ENCODE peak calls at places on chromosomes 2 and 18, in nine cellular contexts. One of them, this sample, is unnamed.

GRCh38 chr2:162212366-162212765 is 30.9 kb downstream of the FAP start:
- DNase-seq in H54: no peak
- DNase-seq in iPS DF 6.9: no peak
- DNase-seq in EH: peak; percentile 36
- DNase-seq in B cell: no peak
- DNase-seq in sciatic nerve: no peak
- DNase-seq in HFFc6: no peak
- DNase-seq in SW480: no peak
- DNase-seq in activated T-helper 9 cell treated with anti-CD3 and anti-CD28 coated beads, Interleukin-2, amount 50 U/mL, for 16 hours: no peak
- DNase-seq in this sample: no peak

GRCh38 chr2:241066893-241067341 is 35.2 kb downstream of the MTERF4 start:
- DNase-seq in H54: peak; percentile 51
- DNase-seq in iPS DF 6.9: no peak
- DNase-seq in EH: peak; percentile 14
- DNase-seq in B cell: no peak
- DNase-seq in sciatic nerve: no peak
- DNase-seq in HFFc6: no peak
- DNase-seq in SW480: no peak
- DNase-seq in activated T-helper 9 cell treated with anti-CD3 and anti-CD28 coated beads, Interleukin-2, amount 50 U/mL, for 16 hours: no peak
- DNase-seq in this sample: peak; percentile 91

GRCh38 chr2:7083580-7084509 is 166.6 kb downstream of the RNF144A start:
- DNase-seq in H54: no peak
- DNase-seq in iPS DF 6.9: peak; percentile 57
- DNase-seq in EH: peak; percentile 46
- DNase-seq in B cell: peak; percentile 19
- DNase-seq in sciatic nerve: no peak
- DNase-seq in HFFc6: peak; percentile 4
- DNase-seq in SW480: peak; percentile 45
- DNase-seq in activated T-helper 9 cell treated with anti-CD3 and anti-CD28 coated beads, Interleukin-2, amount 50 U/mL, for 16 hours: no peak
- DNase-seq in this sample: no peak

GRCh38 chr18:62324917-62325805 is at the start of gene TNFRSF11A:
- DNase-seq in H54: peak; percentile 57
- DNase-seq in iPS DF 6.9: no peak
- DNase-seq in EH: no peak
- DNase-seq in B cell: peak; percentile 79
- DNase-seq in sciatic nerve: no peak
- DNase-seq in HFFc6: no peak
- DNase-seq in SW480: peak; percentile 2
- DNase-seq in activated T-helper 9 cell treated with anti-CD3 and anti-CD28 coated beads, Interleukin-2, amount 50 U/mL, for 16 hours: peak; percentile 52
- DNase-seq in this sample: no peak

GRCh38 chr18:73235491-73235890 is 367.7 kb upstream of the NETO1 start:
- DNase-seq in H54: no peak
- DNase-seq in iPS DF 6.9: no peak
- DNase-seq in EH: peak; percentile 86
- DNase-seq in B cell: no peak
- DNase-seq in sciatic nerve: no peak
- DNase-seq in HFFc6: peak; percentile 96
- DNase-seq in SW480: peak; percentile 66
- DNase-seq in activated T-helper 9 cell treated with anti-CD3 and anti-CD28 coated beads, Interleukin-2, amount 50 U/mL, for 16 hours: no peak
- DNase-seq in this sample: peak; percentile 48

GRCh38 chr2:205543262-205543843 is 138.9 kb upstream of the NRP2 start:
- DNase-seq in H54: no peak
- DNase-seq in iPS DF 6.9: no peak
- DNase-seq in EH: no peak
- DNase-seq in B cell: no peak
- DNase-seq in sciatic nerve: no peak
- DNase-seq in HFFc6: no peak
- DNase-seq in SW480: no peak
- DNase-seq in activated T-helper 9 cell treated with anti-CD3 and anti-CD28 coated beads, Interleukin-2, amount 50 U/mL, for 16 hours: no peak
- DNase-seq in this sample: no peak

GRCh38 chr2:8597094-8597493 is 84.8 kb upstream of the ID2 start:
- DNase-seq in H54: no peak
- DNase-seq in iPS DF 6.9: no peak
- DNase-seq in EH: no peak
- DNase-seq in B cell: no peak
- DNase-seq in sciatic nerve: no peak
- DNase-seq in HFFc6: no peak
- DNase-seq in SW480: no peak
- DNase-seq in activated T-helper 9 cell treated with anti-CD3 and anti-CD28 coated beads, Interleukin-2, amount 50 U/mL, for 16 hours: no peak
- DNase-seq in this sample: no peak

GRCh38 chr2:189022002-189022401 is 47.8 kb downstream of the COL3A1 start:
- DNase-seq in H54: no peak
- DNase-seq in iPS DF 6.9: no peak
- DNase-seq in EH: peak; percentile 92
- DNase-seq in B cell: no peak
- DNase-seq in sciatic nerve: no peak
- DNase-seq in HFFc6: peak; percentile 92
- DNase-seq in SW480: no peak
- DNase-seq in activated T-helper 9 cell treated with anti-CD3 and anti-CD28 coated beads, Interleukin-2, amount 50 U/mL, for 16 hours: no peak
- DNase-seq in this sample: peak; percentile 32

GRCh38 chr2:85796046-85796548 is 42.3 kb downstream of the ATOH8 start:
- DNase-seq in H54: no peak
- DNase-seq in iPS DF 6.9: no peak
- DNase-seq in EH: no peak
- DNase-seq in B cell: no peak
- DNase-seq in sciatic nerve: no peak
- DNase-seq in HFFc6: no peak
- DNase-seq in SW480: no peak
- DNase-seq in activated T-helper 9 cell treated with anti-CD3 and anti-CD28 coated beads, Interleukin-2, amount 50 U/mL, for 16 hours: no peak
- DNase-seq in this sample: no peak

GRCh38 chr18:50866765-50867164 is 12.2 kb upstream of the ME2 start:
- DNase-seq in H54: no peak
- DNase-seq in iPS DF 6.9: no peak
- DNase-seq in EH: no peak
- DNase-seq in B cell: no peak
- DNase-seq in sciatic nerve: no peak
- DNase-seq in HFFc6: peak; percentile 14
- DNase-seq in SW480: no peak
- DNase-seq in activated T-helper 9 cell treated with anti-CD3 and anti-CD28 coated beads, Interleukin-2, amount 50 U/mL, for 16 hours: no peak
- DNase-seq in this sample: no peak

GRCh38 chr18:49693276-49694005 is 119.9 kb downstream of the ACAA2 start:
- DNase-seq in H54: no peak
- DNase-seq in iPS DF 6.9: no peak
- DNase-seq in EH: no peak
- DNase-seq in B cell: no peak
- DNase-seq in sciatic nerve: no peak
- DNase-seq in HFFc6: no peak
- DNase-seq in SW480: no peak
- DNase-seq in activated T-helper 9 cell treated with anti-CD3 and anti-CD28 coated beads, Interleukin-2, amount 50 U/mL, for 16 hours: no peak
- DNase-seq in this sample: no peak

This sample was measured in osteoblast.